ENCODE peak calls at places on chromosomes 3 and 15, in nine cellular contexts. S is A549, B is ovary, N is Peyer's patch, M is tibial nerve, G is IMR-90, T is thyroid gland, P is HCT116, X is breast epithelium. W is an unnamed sample.

GRCh38 chr15:95016511-95017219 is 785.3 kb downstream of the MCTP2 start:
- DNase-seq in S (no peak), B (no peak), N (no peak), M (no peak), G (peak; percentile 37), T (no peak), P (no peak), X (no peak), W (no peak)

GRCh38 chr3:160616721-160617120 is 51.4 kb upstream of the KPNA4 start:
- DNase-seq in S (no peak), B (no peak), N (no peak), M (no peak), G (peak; percentile 71), T (peak; percentile 68), P (no peak), X (no peak), W (no peak)

GRCh38 chr3:140128217-140129137 is 193.5 kb downstream of the CLSTN2 start:
- DNase-seq in S (peak; percentile 25), B (no peak), N (peak; percentile 49), M (no peak), G (peak; percentile 11), T (peak; percentile 68), P (peak; percentile 1), X (no peak), W (no peak)

GRCh38 chr3:48897401-48898376 is 993 bp downstream of the SLC25A20 start:
- DNase-seq in S (no peak), B (no peak), N (peak; percentile 52), M (no peak), G (no peak), T (no peak), P (no peak), X (no peak), W (no peak)

GRCh38 chr3:76432396-76432795 is 607.5 kb upstream of the ROBO2 start:
- DNase-seq in S (no peak), B (no peak), N (no peak), M (no peak), G (peak; percentile 62), T (no peak), P (no peak), X (no peak), W (no peak)

GRCh38 chr3:139670196-139670595 is 7.6 kb downstream of the NMNAT3 start:
- DNase-seq in S (no peak), B (no peak), N (no peak), M (no peak), G (no peak), T (no peak), P (no peak), X (no peak), W (no peak)

GRCh38 chr15:88605507-88606436 is 15.4 kb upstream of the AEN start:
- DNase-seq in S (no peak), B (peak; percentile 62), N (no peak), M (no peak), G (peak; percentile 29), T (peak; percentile 93), P (no peak), X (no peak), W (no peak)

GRCh38 chr3:121592856-121593702 is at the start of gene FBXO40:
- DNase-seq in S (no peak), B (peak; percentile 17), N (peak; percentile 49), M (no peak), G (no peak), T (peak; percentile 2), P (no peak), X (no peak), W (no peak)

GRCh38 chr3:9862391-9863235 is 17.4 kb downstream of the CIDEC start:
- DNase-seq in S (peak; percentile 36), B (peak; percentile 60), N (peak; percentile 73), M (peak; percentile 28), G (no peak), T (peak; percentile 35), P (no peak), X (no peak), W (no peak)

GRCh38 chr3:50237133-50237651 is 1.2 kb downstream of the GNAI2 start:
- DNase-seq in S (no peak), B (no peak), N (peak; percentile 63), M (no peak), G (no peak), T (peak; percentile 54), P (no peak), X (no peak), W (no peak)

GRCh38 chr3:188558343-188559068 is 404.5 kb downstream of the LPP start:
- DNase-seq in S (no peak), B (no peak), N (no peak), M (no peak), G (peak; percentile 39), T (no peak), P (no peak), X (no peak), W (no peak)

GRCh38 chr3:49476563-49476962 is 6.5 kb downstream of the DAG1 start:
- DNase-seq in S (no peak), B (no peak), N (no peak), M (no peak), G (no peak), T (no peak), P (no peak), X (no peak), W (no peak)

GRCh38 chr15:69798481-69799315 is 299.0 kb downstream of the TLE3 start:
- DNase-seq in S (no peak), B (no peak), N (peak; percentile 23), M (no peak), G (peak; percentile 54), T (peak; percentile 38), P (no peak), X (no peak), W (no peak)

GRCh38 chr15:45105586-45105985 is 8.4 kb downstream of the DUOX2 start:
- DNase-seq in S (no peak), B (no peak), N (no peak), M (no peak), G (no peak), T (no peak), P (no peak), X (peak; percentile 28), W (no peak)

GRCh38 chr3:117045143-117045542 is 335.6 kb downstream of the TUSC7 start:
- DNase-seq in S (peak; percentile 14), B (no peak), N (no peak), M (no peak), G (peak; percentile 14), T (no peak), P (no peak), X (no peak), W (no peak)

GRCh38 chr15:74821091-74821789 is 5.2 kb upstream of the CPLX3 start:
- DNase-seq in S (no peak), B (no peak), N (no peak), M (no peak), G (no peak), T (no peak), P (no peak), X (no peak), W (no peak)

GRCh38 chr3:99945328-99945995 is 127.8 kb downstream of the CMSS1 start:
- DNase-seq in S (no peak), B (no peak), N (no peak), M (no peak), G (peak; percentile 38), T (peak; percentile 66), P (no peak), X (no peak), W (no peak)

GRCh38 chr3:50089603-50089945 is 855 bp downstream of the RBM5 start:
- DNase-seq in S (no peak), B (no peak), N (no peak), M (no peak), G (peak; percentile 21), T (peak; percentile 47), P (no peak), X (no peak), W (no peak)

GRCh38 chr3:50632450-50632849 is 15.5 kb downstream of the MAPKAPK3 start:
- DNase-seq in S (no peak), B (no peak), N (no peak), M (no peak), G (no peak), T (no peak), P (no peak), X (no peak), W (no peak)

GRCh38 chr15:54582863-54583643 is 604.8 kb downstream of the UNC13C start:
- DNase-seq in S (no peak), B (no peak), N (no peak), M (no peak), G (no peak), T (no peak), P (no peak), X (no peak), W (no peak)
- TF ChIP-seq POLR2A in S (no peak), B (no peak), N (no peak), M (no peak), G (no peak), T (no peak), P (no peak), X (no peak), W (no peak)

DNA sequence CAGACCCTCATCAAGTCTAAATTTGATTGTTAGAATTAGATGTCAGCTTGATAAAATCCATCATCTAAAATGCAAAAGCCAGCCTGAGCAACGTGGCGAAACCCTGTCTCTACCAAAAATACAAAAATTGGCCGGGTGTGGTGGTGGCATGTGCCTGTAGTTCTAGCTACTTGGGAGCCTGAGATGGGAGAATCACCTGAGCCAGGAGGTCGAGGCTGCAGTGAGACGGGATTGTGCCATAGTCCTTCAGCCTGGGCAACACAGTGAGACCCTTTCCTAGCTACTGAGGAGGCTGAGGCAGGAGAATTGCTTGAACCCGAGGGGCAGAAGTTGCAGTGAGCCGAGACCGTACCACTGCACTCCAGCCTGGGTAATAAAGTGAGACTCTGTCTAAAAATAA is 69.5 kb downstream of the MYO1E start:
- DNase-seq in S (no peak), B (no peak), N (peak; percentile 21), M (no peak), G (no peak), T (no peak), P (no peak), X (no peak), W (no peak)
- H3K4me1 ChIP-seq in S (peaks cover 95% of the 10 kb centered on the region), B (peaks cover 16% of the 10 kb centered on the region), N (peaks cover 18% of the 10 kb centered on the region), M (peaks cover 37% of the 10 kb centered on the region), G (peaks cover 15% of the 10 kb centered on the region), T (peaks cover 10% of the 10 kb centered on the region), P (peaks cover 65% of the 10 kb centered on the region), X (peaks cover 11% of the 10 kb centered on the region), W (peaks cover 43% of the 10 kb centered on the region)

DNA sequence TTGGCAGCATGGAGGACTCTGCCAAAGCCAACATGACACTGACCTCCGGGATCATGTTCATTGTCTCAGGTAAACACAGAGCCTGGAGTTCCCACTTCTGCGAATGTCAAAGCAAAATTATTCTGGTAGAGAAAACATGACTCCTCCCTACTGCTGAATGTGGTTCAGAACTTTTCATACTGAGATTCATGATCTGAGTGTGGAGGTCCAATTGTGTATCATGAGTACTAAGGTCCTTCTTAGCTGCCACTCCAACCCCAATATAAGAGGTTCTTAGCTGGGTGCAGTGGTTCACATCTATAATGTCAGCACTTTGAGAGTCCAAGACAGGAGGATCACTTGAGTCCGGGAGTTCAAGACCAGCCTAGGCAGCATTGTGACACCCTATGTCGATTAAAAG is 13.8 kb downstream of the CLDN18 start:
- DNase-seq in S (no peak), B (no peak), N (no peak), M (no peak), G (no peak), T (no peak), P (no peak), X (no peak), W (no peak)
- H3K27ac ChIP-seq in S (no peak overlapping the region), B (no peak overlapping the region), N (no peak overlapping the region), M (no peak overlapping the region), G (no peak overlapping the region), T (no peak overlapping the region), P (no peak overlapping the region), X (no peak overlapping the region), W (no peak overlapping the region)

DNA sequence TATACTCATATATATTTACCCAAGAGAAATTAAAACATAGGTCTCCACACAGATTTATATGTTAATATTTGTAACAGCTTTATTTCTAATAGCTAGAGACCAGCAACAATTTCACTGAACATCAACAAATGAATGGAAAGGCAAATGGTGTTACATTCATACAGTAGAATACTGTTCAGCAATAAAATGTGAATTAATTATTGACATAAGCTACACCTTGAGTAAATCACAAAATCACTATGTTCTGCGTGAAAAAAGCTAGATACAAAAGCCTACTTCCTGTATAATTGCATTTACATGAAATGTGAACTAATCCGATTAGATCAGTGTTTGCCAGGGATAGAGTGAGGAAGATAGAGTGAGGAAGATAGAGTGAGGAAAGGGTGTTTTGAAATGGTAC is 945.7 kb downstream of the SQOR start:
- DNase-seq in S (no peak), B (no peak), N (no peak), M (no peak), G (no peak), T (no peak), P (no peak), X (no peak), W (no peak)
- TF ChIP-seq POLR2A in S (no peak), B (no peak), N (no peak), M (no peak), G (no peak), T (no peak), P (no peak), X (no peak), W (no peak)